ENCODE peak calls at places on chromosomes 12 and 14, in four cellular contexts. N, L, C and Q are unnamed samples.

GRCh38 chr12:2523317-2523716 is 271.5 kb upstream of the FKBP4 start:
- DNase-seq in N (no peak), L (no peak), C (no peak), Q (no peak)

GRCh38 chr12:107990325-107990724 is 138.8 kb upstream of the WSCD2 start:
- DNase-seq in L (no peak), C (no peak), N (peak), Q (no peak)

GRCh38 chr14:74580275-74580672 is 31.8 kb downstream of the LTBP2 start:
- DNase-seq in N (no peak), L (no peak), C (no peak), Q (no peak)

GRCh38 chr12:93060666-93061413 is 131.7 kb upstream of the EEA1 start:
- DNase-seq in C (no peak), N (peak), L (no peak), Q (no peak)

GRCh38 chr14:61620130-61620946 is 75.0 kb upstream of the HIF1A start:
- DNase-seq in C (no peak), N (no peak), L (no peak), Q (no peak)

GRCh38 chr12:94678396-94678795 is 28.0 kb upstream of the TMCC3 start:
- DNase-seq in C (peak), N (no peak), L (no peak), Q (no peak)

GRCh38 chr14:69844171-69844570 is 35.0 kb upstream of the SMOC1 start:
- DNase-seq in N (no peak), C (peak), L (no peak), Q (no peak)

GRCh38 chr14:106218189-106218588 is 691.8 kb downstream of the TMEM121 start:
- DNase-seq in L (no peak), N (no peak), C (no peak), Q (no peak)

GRCh38 chr14:78902010-78902623 is 731.9 kb downstream of the NRXN3 start:
- DNase-seq in C (no peak), N (no peak), L (peak), Q (peak)

GRCh38 chr12:116127858-116128257 is 149.6 kb downstream of the MED13L start:
- DNase-seq in C (no peak), N (no peak), L (no peak), Q (no peak)

GRCh38 chr12:57632369-57632897 is 568 bp downstream of the B4GALNT1 start:
- DNase-seq in L (no peak), N (no peak), C (peak), Q (peak)

GRCh38 chr12:62632521-62632920 is 165.9 kb downstream of the MON2 start:
- DNase-seq in L (no peak), C (peak), N (peak), Q (peak)

GRCh38 chr12:16568873-16569272 is 37.1 kb downstream of the LMO3 start:
- DNase-seq in N (no peak), L (no peak), C (no peak), Q (no peak)

GRCh38 chr14:105056303-105056831 is 8.9 kb downstream of the GPR132 start:
- DNase-seq in L (no peak), N (no peak), C (peak), Q (no peak)

GRCh38 chr12:122839907-122840554 is 4.8 kb downstream of the HIP1R start:
- DNase-seq in N (no peak), L (no peak), C (peak), Q (no peak)

GRCh38 chr12:119457251-119457650 is 122.7 kb downstream of the CCDC60 start:
- DNase-seq in N (no peak), C (no peak), L (no peak), Q (no peak)

GRCh38 chr12:116295327-116296263 is 18.1 kb upstream of the MED13L start:
- DNase-seq in L (no peak), C (no peak), N (no peak), Q (no peak)

GRCh38 chr14:86675059-86675458 is 1145.1 kb downstream of the FLRT2 start:
- DNase-seq in N (no peak), L (no peak), C (no peak), Q (no peak)

GRCh38 chr12:32947203-32947795 is 50.7 kb upstream of the PKP2 start:
- DNase-seq in N (no peak), L (no peak), C (no peak), Q (no peak)

GRCh38 chr12:34602213-34602940 is 580.1 kb downstream of the ALG10 start:
- DNase-seq in N (no peak), C (peak), L (no peak), Q (no peak)

GRCh38 chr12:128920468-128920867 is 67.2 kb downstream of the GLT1D1 start:
- DNase-seq in N (peak), C (no peak), L (no peak), Q (no peak)

GRCh38 chr12:59500915-59501314 is 94.9 kb upstream of the SLC16A7 start:
- DNase-seq in N (no peak), L (no peak), C (no peak), Q (no peak)

GRCh38 chr12:54417712-54418440 is 1.2 kb downstream of the ITGA5 start:
- DNase-seq in C (peak), N (no peak), L (no peak), Q (no peak)

GRCh38 chr12:28767836-28768348 is 381.2 kb upstream of the FAR2 start:
- DNase-seq in L (no peak), C (no peak), N (no peak), Q (no peak)

GRCh38 chr12:121295123-121295745 is 1.3 kb downstream of the CAMKK2 start:
- DNase-seq in C (no peak), L (no peak), N (no peak), Q (no peak)

GRCh38 chr12:43349863-43350262 is 202.1 kb downstream of the ADAMTS20 start:
- DNase-seq in N (no peak), L (no peak), C (no peak), Q (no peak)

GRCh38 chr12:18368594-18368993 is 107.3 kb downstream of the PIK3C2G start:
- DNase-seq in C (no peak), L (no peak), N (no peak), Q (no peak)

GRCh38 chr12:46385439-46385838 is 12.9 kb upstream of the SLC38A2 start:
- DNase-seq in C (no peak), N (no peak), L (no peak), Q (no peak)
- TF ChIP-seq EP300 in C (no peak), N (no peak), L (no peak), Q (no peak)

GRCh38 chr12:24754690-24755638 is 193.9 kb downstream of the BCAT1 start:
- DNase-seq in C (no peak), L (no peak), N (no peak), Q (no peak)
- TF ChIP-seq EP300 in C (no peak), L (no peak), N (no peak), Q (no peak)

DNA sequence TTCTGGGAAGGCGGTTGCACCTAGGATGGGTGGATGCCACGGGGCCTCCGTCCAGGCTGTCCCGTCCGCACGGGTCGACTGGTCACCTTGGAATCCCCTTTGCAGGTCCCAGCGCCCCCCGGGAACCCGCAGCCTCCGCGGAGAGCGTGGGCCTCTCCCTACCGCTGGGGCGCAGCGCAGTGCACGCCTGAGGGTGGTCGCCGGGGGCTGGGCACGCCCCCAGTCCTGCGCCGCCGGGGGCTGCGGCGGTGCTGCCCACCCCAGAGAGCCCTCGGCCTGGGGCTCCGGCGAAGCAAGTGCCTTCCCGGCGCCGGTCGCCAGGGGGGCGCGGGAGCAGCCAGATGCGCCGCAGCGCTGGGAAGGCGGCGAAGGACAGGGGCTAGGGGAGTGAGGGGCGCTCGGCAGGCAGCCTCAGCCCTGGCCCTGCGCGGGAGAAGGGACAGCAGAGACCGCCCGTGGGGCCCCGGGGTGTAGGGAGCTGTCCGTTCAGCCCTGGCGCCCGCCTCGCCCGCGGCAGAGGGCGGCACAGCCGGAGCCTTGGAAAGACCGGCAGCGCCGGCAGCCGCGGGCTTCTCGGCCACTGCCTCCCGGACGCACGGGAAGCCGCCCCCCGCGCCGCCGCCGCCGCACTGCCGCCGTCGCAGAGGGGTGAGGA is 527 bp downstream of the ZDHHC22 start:
- DNase-seq in N (no peak), L (no peak), C (peak), Q (no peak)
- TF ChIP-seq EP300 in N (no peak), L (no peak), C (no peak), Q (no peak)

GRCh38 chr14:68761391-68761790 is 31.5 kb downstream of the ZFP36L1 start:
- DNase-seq in C (no peak), L (no peak), N (no peak), Q (no peak)

GRCh38 chr14:68760771-68761170 is 32.1 kb downstream of the ZFP36L1 start:
- DNase-seq in C (no peak), L (no peak), N (no peak), Q (no peak)

GRCh38 chr14:68766299-68767247 is 26.3 kb downstream of the ZFP36L1 start:
- DNase-seq in C (no peak), L (no peak), N (no peak), Q (no peak)

GRCh38 chr14:68759912-68760311 is 33.0 kb downstream of the ZFP36L1 start:
- DNase-seq in N (no peak), L (no peak), C (no peak), Q (no peak)

GRCh38 chr14:68762944-68763831 is 29.7 kb downstream of the ZFP36L1 start:
- DNase-seq in N (no peak), L (peak), C (no peak), Q (peak)
- TF ChIP-seq EP300 in N (no peak), L (no peak), C (no peak), Q (no peak)

GRCh38 chr12:71967176-71967575 is 28.5 kb downstream of the TPH2 start:
- DNase-seq in C (no peak), N (no peak), L (no peak), Q (no peak)
- TF ChIP-seq EP300 in C (no peak), N (no peak), L (no peak), Q (no peak)

DNA sequence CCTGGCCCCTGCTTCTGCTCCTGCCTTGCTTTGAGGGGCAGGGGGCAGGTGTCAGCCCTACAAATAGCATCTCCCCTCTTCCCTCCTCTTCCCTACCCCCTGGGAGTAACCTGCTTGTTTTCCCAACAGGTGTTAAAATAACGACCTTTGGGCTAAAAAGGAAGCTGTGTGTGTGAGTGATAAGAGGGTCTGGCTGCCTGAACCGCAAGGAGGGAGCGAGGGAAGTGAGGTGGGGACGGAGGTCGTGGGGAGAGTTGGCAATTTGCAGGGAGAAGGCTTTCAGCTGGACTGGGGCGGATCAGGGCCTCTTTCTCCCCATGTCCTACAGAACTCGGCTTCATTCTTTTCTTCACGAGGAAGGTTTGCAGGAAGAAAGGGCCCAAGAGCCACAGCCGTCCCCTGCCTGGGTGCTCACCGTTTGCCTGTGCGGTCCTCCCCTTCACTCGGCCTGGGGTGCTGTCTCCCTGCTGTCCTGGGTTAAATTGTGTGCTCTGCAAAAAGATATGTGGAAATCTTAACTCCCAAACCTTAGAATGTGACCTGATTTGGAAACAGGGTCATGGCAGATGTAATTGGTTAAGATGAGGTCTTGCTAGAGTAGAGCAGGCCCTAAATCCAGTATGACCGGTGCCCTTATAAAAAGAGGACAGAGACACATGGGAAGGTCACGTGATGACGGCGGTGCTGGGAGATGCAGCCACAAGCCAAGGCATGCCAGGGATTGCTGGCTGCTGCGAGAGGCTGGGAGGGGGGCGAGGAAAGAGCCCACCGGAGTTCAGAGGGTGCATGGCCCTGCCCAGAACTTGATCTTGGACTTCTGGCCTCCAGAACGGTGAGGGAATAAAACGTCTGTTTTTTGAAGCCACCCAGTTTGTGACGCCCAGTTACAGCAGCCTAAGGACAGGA is 38.7 kb upstream of the NCOR2 start:
- DNase-seq in L (no peak), C (no peak), N (no peak), Q (no peak)
- TF ChIP-seq EP300 in L (no peak), C (no peak), N (no peak), Q (no peak)

DNA sequence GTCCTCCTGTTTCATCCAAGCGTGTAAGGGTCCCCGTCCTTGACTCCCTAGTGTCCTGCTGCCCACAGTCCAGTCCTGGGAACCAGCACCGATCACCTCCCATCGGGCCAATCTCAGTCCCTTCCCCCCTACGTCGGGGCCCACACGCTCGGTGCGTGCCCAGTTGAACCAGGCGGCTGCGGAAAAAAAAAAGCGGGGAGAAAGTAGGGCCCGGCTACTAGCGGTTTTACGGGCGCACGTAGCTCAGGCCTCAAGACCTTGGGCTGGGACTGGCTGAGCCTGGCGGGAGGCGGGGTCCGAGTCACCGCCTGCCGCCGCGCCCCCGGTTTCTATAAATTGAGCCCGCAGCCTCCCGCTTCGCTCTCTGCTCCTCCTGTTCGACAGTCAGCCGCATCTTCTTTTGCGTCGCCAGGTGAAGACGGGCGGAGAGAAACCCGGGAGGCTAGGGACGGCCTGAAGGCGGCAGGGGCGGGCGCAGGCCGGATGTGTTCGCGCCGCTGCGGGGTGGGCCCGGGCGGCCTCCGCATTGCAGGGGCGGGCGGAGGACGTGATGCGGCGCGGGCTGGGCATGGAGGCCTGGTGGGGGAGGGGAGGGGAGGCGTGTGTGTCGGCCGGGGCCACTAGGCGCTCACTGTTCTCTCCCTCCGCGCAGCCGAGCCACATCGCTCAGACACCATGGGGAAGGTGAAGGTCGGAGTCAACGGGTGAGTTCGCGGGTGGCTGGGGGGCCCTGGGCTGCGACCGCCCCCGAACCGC is at the start of gene GAPDH:
- DNase-seq in N (peak), C (peak), L (peak), Q (peak)
- TF ChIP-seq EP300 in N (peak), C (no peak), L (no peak), Q (no peak)

GRCh38 chr14:83247925-83248639 is 1714.4 kb upstream of the SEL1L start:
- DNase-seq in N (no peak), C (no peak), L (no peak), Q (no peak)
- TF ChIP-seq EP300 in N (no peak), C (no peak), L (no peak), Q (no peak)